ENCODE peak calls at places on chromosomes 4 and X, in ten cellular contexts. Z is iris pigment epithelial cell, J is M059J, T is epithelial cell of proximal tubule, W is globus pallidus, Y is iPS-NIHi11, P is SJSA1, C is keratinocyte, B is ureter, I is sigmoid colon. M is an unnamed sample.

GRCh38 chrX:39542316-39542715 is 555.4 kb downstream of the BCOR start:
- DNase-seq in Z (no peak), J (no peak), T (no peak), W (no peak), Y (no peak), P (no peak), C (no peak), B (no peak), I (no peak), M (no peak)

GRCh38 chrX:26100421-26100920 is 37.7 kb upstream of the MAGEB18 start:
- DNase-seq in Z (peak; percentile 1), J (no peak), T (no peak), W (no peak), Y (no peak), P (no peak), C (no peak), B (no peak), I (no peak), M (no peak)

GRCh38 chr4:133865606-133866327 is 335.8 kb downstream of the PABPC4L start:
- DNase-seq in Z (peak; percentile 99), J (peak; percentile 92), T (peak; percentile 84), W (no peak), Y (peak; percentile 9), P (peak; percentile 8), C (no peak), B (no peak), I (no peak), M (no peak)

GRCh38 chr4:26757751-26758150 is 102.9 kb upstream of the STIM2 start:
- DNase-seq in Z (no peak), J (no peak), T (no peak), W (no peak), Y (no peak), P (no peak), C (no peak), B (no peak), I (no peak), M (no peak)

GRCh38 chrX:119763836-119764387 is 5.5 kb downstream of the SOWAHD start:
- DNase-seq in Z (no peak), J (peak; percentile 34), T (no peak), W (no peak), Y (no peak), P (no peak), C (no peak), B (no peak), I (no peak), M (no peak)

GRCh38 chr4:122728781-122729330 is 3.6 kb upstream of the BBS12 start:
- DNase-seq in Z (no peak), J (no peak), T (no peak), W (no peak), Y (no peak), P (no peak), C (no peak), B (no peak), I (no peak), M (no peak)

GRCh38 chr4:113637363-113637762 is 124.2 kb downstream of the CAMK2D start:
- DNase-seq in Z (peak; percentile 81), J (peak; percentile 35), T (no peak), W (no peak), Y (no peak), P (peak; percentile 9), C (no peak), B (no peak), I (no peak), M (no peak)

GRCh38 chrX:108122748-108123147 is 31.2 kb downstream of the ATG4A start:
- DNase-seq in Z (peak; percentile 13), J (peak; percentile 8), T (no peak), W (no peak), Y (no peak), P (peak; percentile 23), C (no peak), B (no peak), I (no peak), M (no peak)

GRCh38 chr4:16865209-16865896 is 33.1 kb downstream of the LDB2 start:
- DNase-seq in Z (no peak), J (no peak), T (no peak), W (no peak), Y (no peak), P (no peak), C (no peak), B (no peak), I (no peak), M (no peak)

GRCh38 chr4:152938237-152938969 is 2.3 kb downstream of the FHDC1 start:
- DNase-seq in Z (no peak), J (peak; percentile 5), T (no peak), W (no peak), Y (no peak), P (no peak), C (no peak), B (no peak), I (no peak), M (no peak)

GRCh38 chr4:137960371-137961050 is 281.6 kb downstream of the SLC7A11 start:
- DNase-seq in Z (peak; percentile 86), J (peak; percentile 76), T (peak; percentile 16), W (no peak), Y (no peak), P (no peak), C (peak; percentile 38), B (no peak), I (no peak), M (no peak)

GRCh38 chr4:92303621-92304027 is at the start of gene GRID2:
- DNase-seq in Z (peak; percentile 6), J (peak; percentile 2), T (no peak), W (peak; percentile 76), Y (peak; percentile 67), P (peak; percentile 7), C (no peak), B (no peak), I (no peak), M (no peak)

M was measured in DND-41.